ENCODE peak calls at places on chromosome 21, in four cellular contexts. One of them, this sample, is unnamed.

GRCh38 chr21:42118901-42119300 is 47.8 kb downstream of the UMODL1 start:
- DNase-seq in stimulated activated CD8-positive, alpha-beta memory T cell treated with anti-CD3 and anti-CD28 coated beads, Interleukin-7, amount 100 ng/mL, for 1 hour: no peak
- DNase-seq in GM03348: no peak
- DNase-seq in GM12891: no peak
- DNase-seq in this sample: no peak

GRCh38 chr21:32844653-32845443 is 73.3 kb upstream of the PAXBP1 start:
- DNase-seq in GM12891: no peak
- DNase-seq in GM03348: peak; percentile 76
- DNase-seq in stimulated activated CD8-positive, alpha-beta memory T cell treated with anti-CD3 and anti-CD28 coated beads, Interleukin-7, amount 100 ng/mL, for 1 hour: no peak
- DNase-seq in this sample: peak; percentile 57

GRCh38 chr21:46500224-46500861 is 41.7 kb downstream of the DIP2A start:
- DNase-seq in stimulated activated CD8-positive, alpha-beta memory T cell treated with anti-CD3 and anti-CD28 coated beads, Interleukin-7, amount 100 ng/mL, for 1 hour: no peak
- DNase-seq in GM12891: no peak
- DNase-seq in GM03348: peak; percentile 28
- DNase-seq in this sample: no peak

GRCh38 chr21:45979141-45979631 is 2.4 kb upstream of the COL6A1 start:
- DNase-seq in GM03348: peak; percentile 23
- DNase-seq in GM12891: no peak
- DNase-seq in stimulated activated CD8-positive, alpha-beta memory T cell treated with anti-CD3 and anti-CD28 coated beads, Interleukin-7, amount 100 ng/mL, for 1 hour: no peak
- DNase-seq in this sample: no peak

GRCh38 chr21:43692949-43693348 is 26.0 kb upstream of the PDXK start:
- DNase-seq in stimulated activated CD8-positive, alpha-beta memory T cell treated with anti-CD3 and anti-CD28 coated beads, Interleukin-7, amount 100 ng/mL, for 1 hour: no peak
- DNase-seq in GM03348: no peak
- DNase-seq in GM12891: no peak
- DNase-seq in this sample: no peak

GRCh38 chr21:17554619-17555472 is 42.0 kb downstream of the CXADR start:
- DNase-seq in GM12891: no peak
- DNase-seq in GM03348: peak; percentile 14
- DNase-seq in stimulated activated CD8-positive, alpha-beta memory T cell treated with anti-CD3 and anti-CD28 coated beads, Interleukin-7, amount 100 ng/mL, for 1 hour: no peak
- DNase-seq in this sample: no peak

GRCh38 chr21:16125274-16125673 is 395.5 kb downstream of the USP25 start:
- DNase-seq in stimulated activated CD8-positive, alpha-beta memory T cell treated with anti-CD3 and anti-CD28 coated beads, Interleukin-7, amount 100 ng/mL, for 1 hour: no peak
- DNase-seq in GM03348: no peak
- DNase-seq in GM12891: no peak
- DNase-seq in this sample: no peak

GRCh38 chr21:30881480-30881879 is at the start of gene KRTAP11-1:
- DNase-seq in GM12891: no peak
- DNase-seq in stimulated activated CD8-positive, alpha-beta memory T cell treated with anti-CD3 and anti-CD28 coated beads, Interleukin-7, amount 100 ng/mL, for 1 hour: no peak
- DNase-seq in GM03348: no peak
- DNase-seq in this sample: no peak

GRCh38 chr21:31557956-31558838 is 101.3 kb upstream of the SOD1 start:
- DNase-seq in GM12891: no peak
- DNase-seq in GM03348: no peak
- DNase-seq in stimulated activated CD8-positive, alpha-beta memory T cell treated with anti-CD3 and anti-CD28 coated beads, Interleukin-7, amount 100 ng/mL, for 1 hour: no peak
- DNase-seq in this sample: no peak

GRCh38 chr21:31529406-31529805 is 130.1 kb upstream of the SOD1 start:
- DNase-seq in stimulated activated CD8-positive, alpha-beta memory T cell treated with anti-CD3 and anti-CD28 coated beads, Interleukin-7, amount 100 ng/mL, for 1 hour: no peak
- DNase-seq in GM12891: no peak
- DNase-seq in GM03348: no peak
- DNase-seq in this sample: no peak

GRCh38 chr21:36029309-36029708 is 31.0 kb downstream of the SETD4 start:
- DNase-seq in stimulated activated CD8-positive, alpha-beta memory T cell treated with anti-CD3 and anti-CD28 coated beads, Interleukin-7, amount 100 ng/mL, for 1 hour: no peak
- DNase-seq in GM12891: no peak
- DNase-seq in GM03348: no peak
- DNase-seq in this sample: no peak

GRCh38 chr21:42187976-42188653 is 30.8 kb upstream of the ABCG1 start:
- DNase-seq in GM03348: peak; percentile 40
- DNase-seq in stimulated activated CD8-positive, alpha-beta memory T cell treated with anti-CD3 and anti-CD28 coated beads, Interleukin-7, amount 100 ng/mL, for 1 hour: peak; percentile 57
- DNase-seq in GM12891: peak; percentile 73
- DNase-seq in this sample: no peak

GRCh38 chr21:39842741-39843146 is 24.5 kb upstream of the PCP4 start:
- DNase-seq in stimulated activated CD8-positive, alpha-beta memory T cell treated with anti-CD3 and anti-CD28 coated beads, Interleukin-7, amount 100 ng/mL, for 1 hour: no peak
- DNase-seq in GM03348: no peak
- DNase-seq in GM12891: no peak
- DNase-seq in this sample: no peak

GRCh38 chr21:43657355-43658093 is 1.8 kb downstream of the HSF2BP start:
- DNase-seq in stimulated activated CD8-positive, alpha-beta memory T cell treated with anti-CD3 and anti-CD28 coated beads, Interleukin-7, amount 100 ng/mL, for 1 hour: no peak
- DNase-seq in GM03348: no peak
- DNase-seq in GM12891: no peak
- DNase-seq in this sample: no peak

GRCh38 chr21:46562964-46563607 is 41.8 kb downstream of the S100B start:
- DNase-seq in stimulated activated CD8-positive, alpha-beta memory T cell treated with anti-CD3 and anti-CD28 coated beads, Interleukin-7, amount 100 ng/mL, for 1 hour: no peak
- DNase-seq in GM12891: no peak
- DNase-seq in GM03348: peak; percentile 11
- DNase-seq in this sample: no peak

GRCh38 chr21:39121600-39122355 is 61.5 kb downstream of the PSMG1 start:
- DNase-seq in stimulated activated CD8-positive, alpha-beta memory T cell treated with anti-CD3 and anti-CD28 coated beads, Interleukin-7, amount 100 ng/mL, for 1 hour: no peak
- DNase-seq in GM03348: no peak
- DNase-seq in GM12891: no peak
- DNase-seq in this sample: no peak

GRCh38 chr21:34020934-34021553 is 52.3 kb upstream of the MRPS6 start:
- DNase-seq in GM03348: no peak
- DNase-seq in stimulated activated CD8-positive, alpha-beta memory T cell treated with anti-CD3 and anti-CD28 coated beads, Interleukin-7, amount 100 ng/mL, for 1 hour: no peak
- DNase-seq in GM12891: no peak
- DNase-seq in this sample: no peak

GRCh38 chr21:35400233-35400939 is 351.3 kb upstream of the RUNX1 start:
- DNase-seq in stimulated activated CD8-positive, alpha-beta memory T cell treated with anti-CD3 and anti-CD28 coated beads, Interleukin-7, amount 100 ng/mL, for 1 hour: no peak
- DNase-seq in GM12891: peak; percentile 24
- DNase-seq in GM03348: peak; percentile 14
- DNase-seq in this sample: no peak

GRCh38 chr21:26116456-26117011 is 54.0 kb downstream of the APP start:
- DNase-seq in GM03348: peak; percentile 56
- DNase-seq in stimulated activated CD8-positive, alpha-beta memory T cell treated with anti-CD3 and anti-CD28 coated beads, Interleukin-7, amount 100 ng/mL, for 1 hour: no peak
- DNase-seq in GM12891: no peak
- DNase-seq in this sample: no peak

GRCh38 chr21:30620080-30620479 is 347 bp upstream of the KRTAP20-4 start:
- DNase-seq in GM03348: no peak
- DNase-seq in GM12891: no peak
- DNase-seq in stimulated activated CD8-positive, alpha-beta memory T cell treated with anti-CD3 and anti-CD28 coated beads, Interleukin-7, amount 100 ng/mL, for 1 hour: no peak
- DNase-seq in this sample: no peak

GRCh38 chr21:35179990-35180557 is 131.0 kb upstream of the RUNX1 start:
- DNase-seq in GM12891: no peak
- DNase-seq in GM03348: peak; percentile 31
- DNase-seq in stimulated activated CD8-positive, alpha-beta memory T cell treated with anti-CD3 and anti-CD28 coated beads, Interleukin-7, amount 100 ng/mL, for 1 hour: no peak
- DNase-seq in this sample: no peak

GRCh38 chr21:44894687-44895302 is 21.3 kb upstream of the PTTG1IP start:
- DNase-seq in GM12891: no peak
- DNase-seq in GM03348: no peak
- DNase-seq in stimulated activated CD8-positive, alpha-beta memory T cell treated with anti-CD3 and anti-CD28 coated beads, Interleukin-7, amount 100 ng/mL, for 1 hour: no peak
- DNase-seq in this sample: no peak